ENCODE peak calls at places on chromosomes 5 and 9, in eight cellular contexts. E is GM06990, O is GM20000, J is mucosa of descending colon, T is stomach, L is left ventricle myocardium inferior, A is nephron progenitor cell, X is heart left ventricle. I is an unnamed sample.

GRCh38 chr5:53303105-53303504 is 177.3 kb upstream of the FST start:
- DNase-seq in E (no peak), O (no peak), J (no peak), T (no peak), L (no peak), A (no peak), X (no peak), I (no peak)

GRCh38 chr5:56561-57290 is 35.2 kb upstream of the PLEKHG4B start:
- DNase-seq in E (no peak), O (peak), J (no peak), T (no peak), L (no peak), A (peak), X (no peak), I (no peak)

GRCh38 chr9:135339378-135339973 is 140.1 kb upstream of the PPP1R26 start:
- DNase-seq in E (no peak), O (no peak), J (no peak), T (no peak), L (no peak), A (no peak), X (no peak), I (no peak)

GRCh38 chr5:43156388-43156787 is 35.6 kb upstream of the NIM1K start:
- DNase-seq in E (no peak), O (peak), J (no peak), T (no peak), L (no peak), A (no peak), X (no peak), I (no peak)

GRCh38 chr5:10556331-10556807 is 7.5 kb upstream of the ANKRD33B start:
- DNase-seq in E (no peak), O (no peak), J (no peak), T (no peak), L (no peak), A (no peak), X (no peak), I (peak)

GRCh38 chr9:70873506-70873905 is 247.9 kb downstream of the TRPM3 start:
- DNase-seq in E (no peak), O (no peak), J (no peak), T (no peak), L (no peak), A (no peak), X (no peak), I (no peak)

GRCh38 chr5:179164331-179165311 is 104.4 kb downstream of the ZNF354C start:
- DNase-seq in E (no peak), O (no peak), J (no peak), T (no peak), L (no peak), A (no peak), X (no peak), I (peak)

GRCh38 chr5:41835625-41836024 is 34.6 kb downstream of the OXCT1 start:
- DNase-seq in E (no peak), O (no peak), J (no peak), T (no peak), L (peak), A (peak), X (peak), I (peak)

GRCh38 chr9:98280574-98280973 is 25.1 kb upstream of the TBC1D2 start:
- DNase-seq in E (no peak), O (no peak), J (no peak), T (no peak), L (no peak), A (no peak), X (no peak), I (no peak)

GRCh38 chr9:136078498-136079011 is 16.5 kb downstream of the NACC2 start:
- DNase-seq in E (peak), O (no peak), J (peak), T (no peak), L (no peak), A (no peak), X (no peak), I (peak)

GRCh38 chr5:115810776-115811175 is 5.7 kb downstream of the CDO1 start:
- DNase-seq in E (no peak), O (no peak), J (no peak), T (no peak), L (no peak), A (no peak), X (no peak), I (no peak)

GRCh38 chr9:15512889-15513288 is 2.1 kb upstream of the PSIP1 start:
- DNase-seq in E (no peak), O (no peak), J (no peak), T (no peak), L (no peak), A (no peak), X (no peak), I (no peak)

GRCh38 chr5:133952729-133953567 is 15.5 kb downstream of the C5orf15 start:
- DNase-seq in E (no peak), O (no peak), J (no peak), T (no peak), L (peak), A (no peak), X (peak), I (no peak)

GRCh38 chr5:142874537-142874936 is 104.4 kb downstream of the ARHGAP26 start:
- DNase-seq in E (no peak), O (no peak), J (peak), T (peak), L (peak), A (no peak), X (peak), I (no peak)

GRCh38 chr5:10288600-10289213 is 19.0 kb downstream of the CMBL start:
- DNase-seq in E (peak), O (peak), J (peak), T (peak), L (peak), A (no peak), X (peak), I (no peak)

GRCh38 chr9:111349766-111350165 is 19.7 kb upstream of the OR2K2 start:
- DNase-seq in E (no peak), O (no peak), J (no peak), T (no peak), L (no peak), A (no peak), X (no peak), I (no peak)

GRCh38 chr5:92741906-92742305 is 839.1 kb downstream of the NR2F1-AS1 start:
- DNase-seq in E (no peak), O (no peak), J (no peak), T (no peak), L (no peak), A (no peak), X (no peak), I (no peak)

GRCh38 chr9:81395301-81396054 is 293.9 kb downstream of the TLE1 start:
- DNase-seq in E (no peak), O (no peak), J (no peak), T (no peak), L (no peak), A (no peak), X (no peak), I (no peak)

GRCh38 chr9:13786131-13786530 is 506.6 kb upstream of the MPDZ start:
- DNase-seq in E (no peak), O (no peak), J (peak), T (no peak), L (peak), A (no peak), X (peak), I (no peak)

GRCh38 chr9:114805670-114806551 is at the start of gene TNFSF15:
- DNase-seq in E (peak), O (peak), J (peak), T (peak), L (no peak), A (peak), X (no peak), I (no peak)

GRCh38 chr5:80597500-80597899 is 27.4 kb upstream of the ANKRD34B start:
- DNase-seq in E (no peak), O (no peak), J (no peak), T (no peak), L (no peak), A (no peak), X (no peak), I (no peak)

GRCh38 chr9:93380410-93381060 is 71.0 kb upstream of the FAM120A start:
- DNase-seq in E (no peak), O (no peak), J (no peak), T (no peak), L (no peak), A (no peak), X (no peak), I (no peak)

GRCh38 chr5:123125953-123126352 is 36.9 kb downstream of the PRDM6 start:
- DNase-seq in E (no peak), O (no peak), J (no peak), T (no peak), L (no peak), A (no peak), X (no peak), I (no peak)

GRCh38 chr5:38598296-38598993 is 42.0 kb upstream of the LIFR start:
- DNase-seq in E (no peak), O (no peak), J (no peak), T (no peak), L (no peak), A (no peak), X (no peak), I (no peak)

GRCh38 chr5:112012112-112012511 is 255.1 kb upstream of the NREP start:
- DNase-seq in E (no peak), O (no peak), J (no peak), T (no peak), L (no peak), A (no peak), X (peak), I (no peak)

GRCh38 chr9:93624431-93624834 is 48.0 kb downstream of the PHF2 start:
- DNase-seq in E (no peak), O (no peak), J (no peak), T (no peak), L (no peak), A (no peak), X (no peak), I (no peak)

GRCh38 chr5:33969572-33970452 is 14.7 kb downstream of the SLC45A2 start:
- DNase-seq in E (peak), O (peak), J (no peak), T (no peak), L (no peak), A (peak), X (peak), I (no peak)

GRCh38 chr9:120612218-120612617 is 32.3 kb upstream of the CDK5RAP2 start:
- DNase-seq in E (no peak), O (no peak), J (no peak), T (no peak), L (no peak), A (no peak), X (no peak), I (no peak)

GRCh38 chr5:116365006-116365496 is 209.6 kb downstream of the SEMA6A start:
- DNase-seq in E (no peak), O (peak), J (no peak), T (no peak), L (no peak), A (no peak), X (no peak), I (no peak)

GRCh38 chr5:124980174-124980941 is 233.9 kb upstream of the ZNF608 start:
- DNase-seq in E (peak), O (peak), J (no peak), T (no peak), L (no peak), A (no peak), X (no peak), I (no peak)

GRCh38 chr5:135089912-135090311 is 55.9 kb upstream of the PITX1 start:
- DNase-seq in E (no peak), O (no peak), J (no peak), T (no peak), L (no peak), A (no peak), X (no peak), I (no peak)

DNA sequence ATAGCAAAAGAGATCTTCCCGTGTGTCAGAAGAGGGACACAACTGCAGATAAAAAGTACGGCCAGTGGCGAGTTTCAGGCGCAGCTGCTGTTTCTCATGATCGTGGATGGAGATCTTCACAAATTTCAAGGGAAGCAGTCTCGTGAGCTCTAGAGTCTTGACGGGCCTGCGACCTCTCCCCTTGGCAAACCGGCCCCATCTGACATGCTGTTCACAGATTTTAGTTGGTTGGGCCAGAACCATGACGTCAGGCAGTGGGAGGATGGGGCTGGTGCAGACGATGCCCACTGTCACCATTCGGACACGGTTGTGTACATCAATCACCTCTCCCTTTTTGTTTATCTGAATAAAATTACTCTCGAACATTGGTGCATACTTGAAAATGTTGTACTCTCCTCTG is 396 bp downstream of the GARIN3 start:
- DNase-seq in E (no peak), O (no peak), J (no peak), T (no peak), L (no peak), A (no peak), X (no peak), I (no peak)
- TF ChIP-seq CTCF in E (no peak), O (no peak), J (no peak), T (no peak), L (no peak), A (no peak), X (no peak), I (no peak)

GRCh38 chr5:11903614-11904269 is 504 bp downstream of the CTNND2 start:
- DNase-seq in E (peak), O (peak), J (peak), T (no peak), L (no peak), A (peak), X (peak), I (no peak)
- TF ChIP-seq CTCF in E (no peak), O (no peak), J (no peak), T (no peak), L (no peak), A (no peak), X (no peak), I (peak)

GRCh38 chr9:84294551-84294950 is 46.0 kb downstream of the SLC28A3 start:
- DNase-seq in E (no peak), O (peak), J (no peak), T (no peak), L (no peak), A (no peak), X (no peak), I (no peak)
- TF ChIP-seq CTCF in E (peak), O (peak), J (no peak), T (no peak), L (no peak), A (peak), X (no peak), I (peak)

DNA sequence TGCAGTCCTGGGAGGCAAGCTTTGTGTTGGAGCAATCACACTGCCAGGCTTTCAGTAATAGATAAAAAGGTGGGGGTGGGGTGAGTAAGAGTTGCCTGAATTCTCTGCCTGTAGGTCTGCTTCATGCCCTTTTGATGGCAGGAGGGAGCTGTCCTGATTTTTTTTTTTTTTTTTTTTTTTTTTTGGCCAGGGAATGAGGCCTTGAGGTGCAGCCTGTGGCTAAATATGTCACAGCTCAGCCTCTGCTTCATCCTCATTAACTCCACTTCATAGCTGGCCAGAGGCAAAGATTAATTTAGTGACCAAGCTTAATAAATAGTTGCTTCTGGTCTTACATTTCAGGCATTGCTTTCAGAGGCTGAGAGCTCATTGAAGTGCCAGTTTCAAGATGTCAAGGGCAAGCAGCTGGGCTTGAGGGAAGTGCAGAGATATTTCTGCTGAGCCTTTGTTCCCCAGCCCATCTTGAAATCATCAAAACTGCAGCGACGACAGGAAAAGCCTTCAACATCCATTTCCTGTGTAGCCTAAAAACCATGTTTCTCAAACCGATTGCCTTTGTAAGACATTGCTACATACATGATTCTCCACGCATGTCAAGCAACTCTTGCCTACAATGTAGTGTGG is 134.7 kb downstream of the MACIR start:
- DNase-seq in E (no peak), O (no peak), J (no peak), T (no peak), L (peak), A (no peak), X (peak), I (no peak)
- TF ChIP-seq CTCF in E (no peak), O (no peak), J (no peak), T (no peak), L (peak), A (no peak), X (no peak), I (peak)